ENCODE peak calls at places on chromosomes 16 and 17, in eight cellular contexts. V, P, E, A, T, H, F and R are unnamed samples.

GRCh38 chr16:54587176-54587515 is 300.6 kb upstream of the IRX3 start:
- DNase-seq in V (no peak), P (no peak), E (no peak), A (no peak), T (peak), H (no peak), F (no peak), R (no peak)

GRCh38 chr16:70662991-70663523 is 16.7 kb downstream of the IL34 start:
- DNase-seq in V (no peak), P (no peak), E (no peak), A (no peak), T (no peak), H (no peak), F (no peak), R (peak)

GRCh38 chr16:76345093-76345735 is 68.0 kb downstream of the CNTNAP4 start:
- DNase-seq in V (no peak), P (peak), E (peak), A (peak), T (no peak), H (peak), F (no peak), R (no peak)

GRCh38 chr16:70454221-70455034 is at the start of gene FCSK:
- DNase-seq in V (peak), P (peak), E (peak), A (peak), T (no peak), H (peak), F (peak), R (peak)

GRCh38 chr17:61289408-61290385 is 109.9 kb upstream of the TBX2 start:
- DNase-seq in V (no peak), P (no peak), E (no peak), A (no peak), T (no peak), H (no peak), F (no peak), R (no peak)

GRCh38 chr17:9928601-9929341 is 23.7 kb upstream of the RCVRN start:
- DNase-seq in V (no peak), P (no peak), E (no peak), A (no peak), T (no peak), H (no peak), F (no peak), R (no peak)

GRCh38 chr17:71625330-71625729 is 495.5 kb upstream of the SOX9 start:
- DNase-seq in V (no peak), P (no peak), E (no peak), A (no peak), T (no peak), H (no peak), F (no peak), R (no peak)

GRCh38 chr16:27314161-27314723 is 468 bp downstream of the IL4R start:
- DNase-seq in V (no peak), P (peak), E (peak), A (peak), T (no peak), H (peak), F (peak), R (no peak)

GRCh38 chr17:41707803-41708669 is 4.1 kb upstream of the GAST start:
- DNase-seq in V (no peak), P (no peak), E (no peak), A (no peak), T (no peak), H (no peak), F (no peak), R (no peak)

GRCh38 chr17:311119-311848 is 41.3 kb downstream of the RPH3AL start:
- DNase-seq in V (no peak), P (peak), E (peak), A (no peak), T (no peak), H (peak), F (no peak), R (no peak)

GRCh38 chr17:18157354-18157985 is 26.2 kb upstream of the ALKBH5 start:
- DNase-seq in V (no peak), P (no peak), E (no peak), A (no peak), T (no peak), H (no peak), F (no peak), R (no peak)

GRCh38 chr17:74176546-74177001 is 26.9 kb upstream of the RPL38 start:
- DNase-seq in V (peak), P (peak), E (peak), A (no peak), T (no peak), H (peak), F (peak), R (peak)

GRCh38 chr17:79623786-79624657 is 13.2 kb upstream of the RBFOX3 start:
- DNase-seq in V (no peak), P (peak), E (no peak), A (peak), T (peak), H (peak), F (no peak), R (peak)

GRCh38 chr17:79627184-79627765 is 16.4 kb upstream of the RBFOX3 start:
- DNase-seq in V (no peak), P (no peak), E (no peak), A (peak), T (peak), H (peak), F (no peak), R (no peak)

GRCh38 chr16:55454861-55455260 is 24.1 kb upstream of the MMP2 start:
- DNase-seq in V (no peak), P (no peak), E (no peak), A (no peak), T (no peak), H (no peak), F (no peak), R (no peak)

GRCh38 chr17:73938706-73939105 is 264.8 kb upstream of the RPL38 start:
- DNase-seq in V (no peak), P (no peak), E (no peak), A (no peak), T (no peak), H (no peak), F (no peak), R (no peak)

GRCh38 chr16:87691686-87692079 is 74.1 kb downstream of the KLHDC4 start:
- DNase-seq in V (no peak), P (no peak), E (no peak), A (no peak), T (no peak), H (no peak), F (no peak), R (no peak)

GRCh38 chr17:78227455-78227916 is 3.9 kb upstream of the TMEM235 start:
- DNase-seq in V (no peak), P (no peak), E (no peak), A (no peak), T (no peak), H (no peak), F (peak), R (no peak)

GRCh38 chr17:37220609-37220953 is 155.2 kb upstream of the C17orf78 start:
- DNase-seq in V (peak), P (no peak), E (no peak), A (no peak), T (no peak), H (no peak), F (peak), R (no peak)

GRCh38 chr17:21282231-21282630 is 2.3 kb upstream of the MAP2K3 start:
- DNase-seq in V (no peak), P (peak), E (no peak), A (peak), T (no peak), H (peak), F (no peak), R (peak)

GRCh38 chr16:81575834-81576233 is 131.2 kb downstream of the CMIP start:
- DNase-seq in V (no peak), P (peak), E (no peak), A (no peak), T (no peak), H (no peak), F (no peak), R (no peak)

GRCh38 chr16:12147681-12148479 is 171.3 kb downstream of the SNX29 start:
- DNase-seq in V (no peak), P (peak), E (no peak), A (no peak), T (no peak), H (no peak), F (no peak), R (no peak)

GRCh38 chr17:33126086-33126485 is 134.4 kb downstream of the SPACA3 start:
- DNase-seq in V (no peak), P (no peak), E (no peak), A (peak), T (no peak), H (no peak), F (no peak), R (no peak)

GRCh38 chr16:72848759-72849664 is 198.9 kb downstream of the ZFHX3 start:
- DNase-seq in V (no peak), P (peak), E (peak), A (peak), T (peak), H (peak), F (peak), R (peak)

GRCh38 chr17:46916211-46916610 is 6.7 kb upstream of the GOSR2 start:
- DNase-seq in V (no peak), P (no peak), E (no peak), A (no peak), T (no peak), H (no peak), F (no peak), R (no peak)

GRCh38 chr16:52976539-52977167 is 76.0 kb downstream of the CHD9NB start:
- DNase-seq in V (peak), P (no peak), E (no peak), A (no peak), T (no peak), H (no peak), F (no peak), R (no peak)

GRCh38 chr16:53664724-53665345 is 38.8 kb downstream of the RPGRIP1L start:
- DNase-seq in V (no peak), P (no peak), E (peak), A (no peak), T (no peak), H (no peak), F (no peak), R (no peak)

GRCh38 chr16:57801856-57802634 is at the start of gene KIFC3:
- DNase-seq in V (peak), P (peak), E (peak), A (peak), T (no peak), H (peak), F (peak), R (peak)

GRCh38 chr17:63722403-63722802 is 19.2 kb downstream of the STRADA start:
- DNase-seq in V (no peak), P (no peak), E (no peak), A (no peak), T (no peak), H (no peak), F (no peak), R (no peak)

GRCh38 chr16:88013091-88013609 is 61.9 kb downstream of the BANP start:
- DNase-seq in V (no peak), P (no peak), E (no peak), A (peak), T (no peak), H (no peak), F (no peak), R (no peak)

GRCh38 chr16:57444711-57445110 is 2.5 kb downstream of the CIAPIN1 start:
- DNase-seq in V (no peak), P (no peak), E (no peak), A (no peak), T (no peak), H (no peak), F (no peak), R (no peak)

GRCh38 chr17:36069131-36069530 is 5.1 kb downstream of the CCL18 start:
- DNase-seq in V (no peak), P (no peak), E (no peak), A (no peak), T (no peak), H (no peak), F (no peak), R (no peak)

GRCh38 chr17:57565119-57565635 is 179.9 kb downstream of the CCDC182 start:
- DNase-seq in V (no peak), P (no peak), E (no peak), A (no peak), T (no peak), H (no peak), F (no peak), R (no peak)
- H3K27ac ChIP-seq in V (no peak), P (no peak), E (no peak), A (no peak), T (no peak), H (no peak), F (peak), R (no peak)

GRCh38 chr17:28548417-28549130 is 3.9 kb downstream of the UNC119 start:
- DNase-seq in V (no peak), P (no peak), E (no peak), A (no peak), T (no peak), H (no peak), F (no peak), R (no peak)

GRCh38 chr17:28545787-28546415 is 6.5 kb downstream of the UNC119 start:
- DNase-seq in V (no peak), P (no peak), E (no peak), A (no peak), T (no peak), H (no peak), F (no peak), R (no peak)

GRCh38 chr17:28549274-28550132 is 2.9 kb downstream of the UNC119 start:
- DNase-seq in V (no peak), P (no peak), E (peak), A (no peak), T (no peak), H (no peak), F (no peak), R (no peak)

GRCh38 chr17:28547096-28547622 is 5.3 kb downstream of the UNC119 start:
- DNase-seq in V (no peak), P (no peak), E (no peak), A (no peak), T (no peak), H (no peak), F (no peak), R (no peak)

DNA sequence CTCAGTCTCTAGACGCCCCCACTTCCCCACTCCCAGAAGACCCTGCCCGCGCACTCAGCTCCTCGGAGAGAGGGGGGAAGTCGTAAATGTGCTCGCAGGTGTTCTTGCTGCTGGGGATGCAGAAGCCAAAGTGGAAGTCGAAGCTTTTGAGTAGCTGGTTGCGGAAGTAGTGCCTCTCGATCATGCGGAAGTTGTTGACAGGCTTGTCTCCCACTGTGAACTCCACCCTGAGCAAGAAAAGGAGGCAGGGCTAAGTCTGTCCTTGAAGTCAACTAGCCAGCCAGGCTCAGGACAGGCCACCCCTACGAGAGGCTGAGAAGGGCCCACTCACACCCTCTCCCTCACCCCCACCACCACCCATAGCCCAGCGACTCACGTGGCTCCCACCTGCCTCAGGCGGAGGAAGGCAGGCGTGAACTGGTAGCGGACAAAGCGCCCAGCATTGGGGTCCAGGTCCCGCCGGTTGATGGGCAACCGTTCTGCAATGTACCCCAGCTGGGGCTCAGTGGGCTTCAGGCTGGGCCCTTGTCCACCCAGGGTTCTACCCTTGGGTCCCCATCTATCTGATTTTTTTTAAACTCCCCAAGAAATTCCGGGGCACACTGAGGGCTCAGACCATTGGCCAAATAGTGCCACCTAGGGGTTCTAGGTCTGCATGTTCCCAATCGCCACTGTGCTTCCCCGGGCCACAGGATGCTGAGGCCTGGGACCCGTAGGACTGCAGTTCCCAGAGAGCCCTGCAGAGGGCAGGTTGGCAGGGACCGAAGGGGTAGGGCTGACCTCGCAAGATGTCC is 4.6 kb downstream of the UNC119 start:
- DNase-seq in V (peak), P (peak), E (peak), A (peak), T (no peak), H (peak), F (peak), R (peak)
- H3K27ac ChIP-seq in V (no peak), P (peak), E (peak), A (no peak), T (no peak), H (no peak), F (no peak), R (no peak)

GRCh38 chr16:23132921-23133532 is 16.2 kb downstream of the USP31 start:
- DNase-seq in V (no peak), P (peak), E (no peak), A (no peak), T (no peak), H (no peak), F (no peak), R (no peak)
- H3K27ac ChIP-seq in V (no peak), P (peak), E (no peak), A (peak), T (peak), H (peak), F (peak), R (no peak)

DNA sequence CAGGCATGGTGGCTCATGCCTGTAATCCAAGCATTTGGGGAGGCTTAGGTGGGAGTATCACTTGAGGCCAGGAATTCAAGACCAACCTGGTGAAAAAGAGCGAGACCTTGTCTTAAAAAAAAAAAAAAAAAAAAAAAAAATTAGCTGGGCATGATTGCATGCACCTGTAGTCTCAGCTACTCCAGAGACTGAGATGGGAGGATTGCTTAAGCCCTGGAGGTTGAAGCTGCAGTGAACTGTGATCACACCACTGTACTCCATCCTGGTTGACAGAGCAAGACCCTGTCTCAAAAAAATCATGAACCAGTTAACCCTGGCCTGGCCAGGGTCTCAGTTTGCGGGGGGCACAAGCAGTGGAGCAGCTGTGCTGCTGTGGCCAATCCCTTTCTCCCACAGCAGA is 48.5 kb downstream of the LDHD start:
- DNase-seq in V (no peak), P (no peak), E (no peak), A (no peak), T (no peak), H (no peak), F (no peak), R (no peak)
- H3K27ac ChIP-seq in V (no peak), P (no peak), E (no peak), A (no peak), T (no peak), H (no peak), F (no peak), R (no peak)

DNA sequence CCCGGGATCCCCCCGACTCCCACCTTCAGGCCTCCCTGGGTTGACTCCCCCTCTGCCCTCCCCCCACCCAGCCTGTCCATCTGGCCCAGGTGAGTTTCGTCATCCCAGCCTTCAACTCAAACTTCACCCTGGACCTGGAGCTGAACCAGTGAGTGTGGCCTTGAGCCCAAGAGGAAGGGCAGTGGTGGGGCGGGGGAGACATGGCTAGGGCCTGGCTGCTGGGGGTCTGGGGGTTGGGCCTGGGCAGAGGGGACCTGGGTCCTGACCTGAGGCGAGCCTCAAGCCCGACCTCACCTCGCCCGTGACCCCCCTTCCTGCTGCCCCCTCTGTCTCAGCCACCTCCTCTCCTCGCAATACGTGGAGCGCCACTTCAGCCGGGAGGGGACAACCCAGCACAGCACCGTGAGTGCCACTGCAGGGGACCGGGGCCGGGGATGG is 10.9 kb downstream of the ADAM11 start:
- DNase-seq in V (no peak), P (peak), E (no peak), A (no peak), T (no peak), H (no peak), F (no peak), R (no peak)
- H3K27ac ChIP-seq in V (no peak), P (no peak), E (no peak), A (no peak), T (no peak), H (no peak), F (no peak), R (no peak)

GRCh38 chr16:66872524-66872923 is 7.8 kb upstream of the PDP2 start:
- DNase-seq in V (no peak), P (no peak), E (no peak), A (no peak), T (no peak), H (no peak), F (no peak), R (no peak)
- H3K27ac ChIP-seq in V (peak), P (peak), E (peak), A (peak), T (no peak), H (peak), F (no peak), R (peak)